ENCODE peak calls at places on chromosome 9, in four cellular contexts. One of them, this sample, is unnamed.

GRCh38 chr9:85742630-85742928 is 825 bp upstream of the AGTPBP1 start:
- DNase-seq in germinal center: no peak
- DNase-seq in GM06990: no peak
- DNase-seq in iris pigment epithelial cell: peak; percentile 91
- DNase-seq in this sample: no peak

GRCh38 chr9:125932012-125932411 is 184.8 kb downstream of the PBX3 start:
- DNase-seq in germinal center: no peak
- DNase-seq in GM06990: no peak
- DNase-seq in iris pigment epithelial cell: peak; percentile 98
- DNase-seq in this sample: peak; percentile 95

GRCh38 chr9:31119882-31120481 is 1264.5 kb upstream of the ACO1 start:
- DNase-seq in germinal center: no peak
- DNase-seq in GM06990: no peak
- DNase-seq in iris pigment epithelial cell: peak; percentile 10
- DNase-seq in this sample: peak; percentile 65

GRCh38 chr9:35605336-35606137 is 475 bp downstream of the TESK1 start:
- DNase-seq in germinal center: peak; percentile 55
- DNase-seq in GM06990: peak; percentile 49
- DNase-seq in iris pigment epithelial cell: peak; percentile 19
- DNase-seq in this sample: peak; percentile 17

GRCh38 chr9:96320749-96321280 is 18.8 kb upstream of the HSD17B3 start:
- DNase-seq in germinal center: no peak
- DNase-seq in GM06990: no peak
- DNase-seq in iris pigment epithelial cell: no peak
- DNase-seq in this sample: no peak

GRCh38 chr9:33375238-33375840 is 27.0 kb downstream of the AQP7 start:
- DNase-seq in germinal center: no peak
- DNase-seq in GM06990: no peak
- DNase-seq in iris pigment epithelial cell: no peak
- DNase-seq in this sample: no peak

GRCh38 chr9:115999498-115999897 is 154.1 kb upstream of the PAPPA start:
- DNase-seq in germinal center: no peak
- DNase-seq in GM06990: no peak
- DNase-seq in iris pigment epithelial cell: peak; percentile 69
- DNase-seq in this sample: no peak

GRCh38 chr9:71285191-71285656 is 163.8 kb upstream of the TRPM3 start:
- DNase-seq in germinal center: peak; percentile 5
- DNase-seq in GM06990: no peak
- DNase-seq in iris pigment epithelial cell: peak; percentile 61
- DNase-seq in this sample: peak; percentile 80

GRCh38 chr9:114184071-114184470 is 28.7 kb downstream of the COL27A1 start:
- DNase-seq in germinal center: no peak
- DNase-seq in GM06990: no peak
- DNase-seq in iris pigment epithelial cell: peak; percentile 79
- DNase-seq in this sample: peak; percentile 70

GRCh38 chr9:29668732-29669131 is 2095.5 kb upstream of the C9orf72 start:
- DNase-seq in germinal center: no peak
- DNase-seq in GM06990: no peak
- DNase-seq in iris pigment epithelial cell: no peak
- DNase-seq in this sample: no peak

GRCh38 chr9:76621011-76621410 is 143.2 kb upstream of the PCA3 start:
- DNase-seq in germinal center: no peak
- DNase-seq in GM06990: no peak
- DNase-seq in iris pigment epithelial cell: no peak
- DNase-seq in this sample: no peak

GRCh38 chr9:104346645-104347175 is 157.4 kb upstream of the OR13F1 start:
- DNase-seq in germinal center: no peak
- DNase-seq in GM06990: no peak
- DNase-seq in iris pigment epithelial cell: peak; percentile 94
- DNase-seq in this sample: no peak

GRCh38 chr9:71756753-71757152 is 11.6 kb downstream of the CEMIP2 start:
- DNase-seq in germinal center: no peak
- DNase-seq in GM06990: no peak
- DNase-seq in iris pigment epithelial cell: no peak
- DNase-seq in this sample: no peak